ENCODE peak calls at places on chromosomes 12 and 14, in eight cellular contexts. One of them, this sample, is unnamed.

GRCh38 chr14:76486251-76486743 is 110.4 kb downstream of the ESRRB start:
- DNase-seq in Right ventricle myocardium superior: no peak
- DNase-seq in H1: no peak
- DNase-seq in CD4-positive, alpha-beta memory T cell: no peak
- DNase-seq in stimulated activated CD4-positive, alpha-beta T cell treated with anti-CD3 and anti-CD28 coated beads, Interleukin-12 subunit alpha, Interleukin-12 subunit beta, amount 100 ng/mL, for 48 hours: no peak
- DNase-seq in HuH-7.5: no peak
- DNase-seq in M059J: no peak
- DNase-seq in Caco-2: no peak
- DNase-seq in this sample: no peak

GRCh38 chr12:108419949-108420348 is 80.8 kb upstream of the CMKLR1 start:
- DNase-seq in Caco-2: no peak
- DNase-seq in H1: no peak
- DNase-seq in stimulated activated CD4-positive, alpha-beta T cell treated with anti-CD3 and anti-CD28 coated beads, Interleukin-12 subunit alpha, Interleukin-12 subunit beta, amount 100 ng/mL, for 48 hours: no peak
- DNase-seq in Right ventricle myocardium superior: no peak
- DNase-seq in CD4-positive, alpha-beta memory T cell: no peak
- DNase-seq in M059J: no peak
- DNase-seq in HuH-7.5: no peak
- DNase-seq in this sample: no peak

GRCh38 chr14:68668028-68668427 is 124.8 kb downstream of the ZFP36L1 start:
- DNase-seq in stimulated activated CD4-positive, alpha-beta T cell treated with anti-CD3 and anti-CD28 coated beads, Interleukin-12 subunit alpha, Interleukin-12 subunit beta, amount 100 ng/mL, for 48 hours: no peak
- DNase-seq in M059J: no peak
- DNase-seq in H1: no peak
- DNase-seq in CD4-positive, alpha-beta memory T cell: no peak
- DNase-seq in Right ventricle myocardium superior: no peak
- DNase-seq in Caco-2: no peak
- DNase-seq in HuH-7.5: no peak
- DNase-seq in this sample: no peak

GRCh38 chr14:50967104-50967503 is 22.8 kb upstream of the PYGL start:
- DNase-seq in HuH-7.5: no peak
- DNase-seq in stimulated activated CD4-positive, alpha-beta T cell treated with anti-CD3 and anti-CD28 coated beads, Interleukin-12 subunit alpha, Interleukin-12 subunit beta, amount 100 ng/mL, for 48 hours: no peak
- DNase-seq in M059J: no peak
- DNase-seq in H1: no peak
- DNase-seq in Right ventricle myocardium superior: no peak
- DNase-seq in Caco-2: no peak
- DNase-seq in CD4-positive, alpha-beta memory T cell: no peak
- DNase-seq in this sample: no peak

GRCh38 chr12:32896438-32897275 is at the start of gene PKP2:
- DNase-seq in CD4-positive, alpha-beta memory T cell: no peak
- DNase-seq in Caco-2: peak
- DNase-seq in stimulated activated CD4-positive, alpha-beta T cell treated with anti-CD3 and anti-CD28 coated beads, Interleukin-12 subunit alpha, Interleukin-12 subunit beta, amount 100 ng/mL, for 48 hours: no peak
- DNase-seq in Right ventricle myocardium superior: peak
- DNase-seq in HuH-7.5: peak
- DNase-seq in H1: peak
- DNase-seq in M059J: peak
- DNase-seq in this sample: peak

GRCh38 chr12:124527861-124528561 is 39.4 kb downstream of the NCOR2 start:
- DNase-seq in M059J: peak
- DNase-seq in HuH-7.5: no peak
- DNase-seq in CD4-positive, alpha-beta memory T cell: no peak
- DNase-seq in Caco-2: no peak
- DNase-seq in H1: no peak
- DNase-seq in stimulated activated CD4-positive, alpha-beta T cell treated with anti-CD3 and anti-CD28 coated beads, Interleukin-12 subunit alpha, Interleukin-12 subunit beta, amount 100 ng/mL, for 48 hours: no peak
- DNase-seq in Right ventricle myocardium superior: no peak
- DNase-seq in this sample: no peak

GRCh38 chr12:7989827-7990491 is 42.6 kb upstream of the FOXJ2 start:
- DNase-seq in Caco-2: peak
- DNase-seq in H1: no peak
- DNase-seq in stimulated activated CD4-positive, alpha-beta T cell treated with anti-CD3 and anti-CD28 coated beads, Interleukin-12 subunit alpha, Interleukin-12 subunit beta, amount 100 ng/mL, for 48 hours: peak
- DNase-seq in HuH-7.5: no peak
- DNase-seq in M059J: no peak
- DNase-seq in CD4-positive, alpha-beta memory T cell: peak
- DNase-seq in Right ventricle myocardium superior: peak
- DNase-seq in this sample: no peak

GRCh38 chr14:73468808-73469386 is 10.6 kb upstream of the NUMB start:
- DNase-seq in stimulated activated CD4-positive, alpha-beta T cell treated with anti-CD3 and anti-CD28 coated beads, Interleukin-12 subunit alpha, Interleukin-12 subunit beta, amount 100 ng/mL, for 48 hours: no peak
- DNase-seq in CD4-positive, alpha-beta memory T cell: no peak
- DNase-seq in Right ventricle myocardium superior: no peak
- DNase-seq in Caco-2: no peak
- DNase-seq in H1: no peak
- DNase-seq in HuH-7.5: no peak
- DNase-seq in M059J: no peak
- DNase-seq in this sample: no peak

GRCh38 chr12:53538209-53538689 is 31.0 kb upstream of the NPFF start:
- DNase-seq in HuH-7.5: peak
- DNase-seq in H1: no peak
- DNase-seq in Right ventricle myocardium superior: no peak
- DNase-seq in M059J: no peak
- DNase-seq in Caco-2: peak
- DNase-seq in stimulated activated CD4-positive, alpha-beta T cell treated with anti-CD3 and anti-CD28 coated beads, Interleukin-12 subunit alpha, Interleukin-12 subunit beta, amount 100 ng/mL, for 48 hours: no peak
- DNase-seq in CD4-positive, alpha-beta memory T cell: no peak
- DNase-seq in this sample: no peak

GRCh38 chr12:128606538-128606937 is 217.2 kb downstream of the SLC15A4 start:
- DNase-seq in Right ventricle myocardium superior: no peak
- DNase-seq in Caco-2: no peak
- DNase-seq in M059J: no peak
- DNase-seq in stimulated activated CD4-positive, alpha-beta T cell treated with anti-CD3 and anti-CD28 coated beads, Interleukin-12 subunit alpha, Interleukin-12 subunit beta, amount 100 ng/mL, for 48 hours: no peak
- DNase-seq in H1: no peak
- DNase-seq in CD4-positive, alpha-beta memory T cell: no peak
- DNase-seq in HuH-7.5: no peak
- DNase-seq in this sample: no peak

GRCh38 chr14:92780444-92780843 is 13.7 kb upstream of the GOLGA5 start:
- DNase-seq in stimulated activated CD4-positive, alpha-beta T cell treated with anti-CD3 and anti-CD28 coated beads, Interleukin-12 subunit alpha, Interleukin-12 subunit beta, amount 100 ng/mL, for 48 hours: no peak
- DNase-seq in Caco-2: no peak
- DNase-seq in M059J: peak
- DNase-seq in CD4-positive, alpha-beta memory T cell: no peak
- DNase-seq in H1: no peak
- DNase-seq in HuH-7.5: no peak
- DNase-seq in Right ventricle myocardium superior: no peak
- DNase-seq in this sample: no peak

GRCh38 chr14:31703056-31703455 is 141.9 kb downstream of the NUBPL start:
- DNase-seq in Caco-2: no peak
- DNase-seq in Right ventricle myocardium superior: no peak
- DNase-seq in HuH-7.5: no peak
- DNase-seq in stimulated activated CD4-positive, alpha-beta T cell treated with anti-CD3 and anti-CD28 coated beads, Interleukin-12 subunit alpha, Interleukin-12 subunit beta, amount 100 ng/mL, for 48 hours: no peak
- DNase-seq in H1: no peak
- DNase-seq in M059J: no peak
- DNase-seq in CD4-positive, alpha-beta memory T cell: no peak
- DNase-seq in this sample: no peak

GRCh38 chr14:52862652-52863338 is 71.4 kb upstream of the GNPNAT1 start:
- DNase-seq in CD4-positive, alpha-beta memory T cell: no peak
- DNase-seq in HuH-7.5: no peak
- DNase-seq in stimulated activated CD4-positive, alpha-beta T cell treated with anti-CD3 and anti-CD28 coated beads, Interleukin-12 subunit alpha, Interleukin-12 subunit beta, amount 100 ng/mL, for 48 hours: no peak
- DNase-seq in H1: no peak
- DNase-seq in Right ventricle myocardium superior: no peak
- DNase-seq in M059J: no peak
- DNase-seq in Caco-2: no peak
- DNase-seq in this sample: no peak

GRCh38 chr12:53200107-53200457 is 7.0 kb downstream of the ITGB7 start:
- DNase-seq in CD4-positive, alpha-beta memory T cell: no peak
- DNase-seq in Right ventricle myocardium superior: peak
- DNase-seq in H1: no peak
- DNase-seq in M059J: no peak
- DNase-seq in stimulated activated CD4-positive, alpha-beta T cell treated with anti-CD3 and anti-CD28 coated beads, Interleukin-12 subunit alpha, Interleukin-12 subunit beta, amount 100 ng/mL, for 48 hours: no peak
- DNase-seq in HuH-7.5: no peak
- DNase-seq in Caco-2: no peak
- DNase-seq in this sample: no peak

GRCh38 chr12:42299392-42300308 is 26.2 kb downstream of the ZCRB1 start:
- DNase-seq in Right ventricle myocardium superior: no peak
- DNase-seq in H1: no peak
- DNase-seq in stimulated activated CD4-positive, alpha-beta T cell treated with anti-CD3 and anti-CD28 coated beads, Interleukin-12 subunit alpha, Interleukin-12 subunit beta, amount 100 ng/mL, for 48 hours: peak
- DNase-seq in CD4-positive, alpha-beta memory T cell: peak
- DNase-seq in HuH-7.5: no peak
- DNase-seq in Caco-2: no peak
- DNase-seq in M059J: peak
- DNase-seq in this sample: no peak

GRCh38 chr12:80807640-80808288 is 91.1 kb downstream of the MYF5 start:
- DNase-seq in Right ventricle myocardium superior: no peak
- DNase-seq in HuH-7.5: no peak
- DNase-seq in CD4-positive, alpha-beta memory T cell: no peak
- DNase-seq in M059J: no peak
- DNase-seq in Caco-2: no peak
- DNase-seq in H1: no peak
- DNase-seq in stimulated activated CD4-positive, alpha-beta T cell treated with anti-CD3 and anti-CD28 coated beads, Interleukin-12 subunit alpha, Interleukin-12 subunit beta, amount 100 ng/mL, for 48 hours: no peak
- DNase-seq in this sample: no peak